ENCODE peak calls at places on chromosomes 16 and 17, in six cellular contexts. M is glutamatergic neuron, P is foreskin keratinocyte, E is tibial artery, T is AG09309, O is A673. K is an unnamed sample.
A peak's percentile ranks its signal among the peaks of the same experiment; 100 is the strongest.

GRCh38 chr16:67000384-67001158 is 12.2 kb downstream of the CES4A start:
- DNase-seq in M (peak; percentile 53), P (peak; percentile 36), E (peak; percentile 79), T (no peak), O (no peak), K (peak; percentile 80)

GRCh38 chr17:1019451-1019850 is 22.5 kb downstream of the TIMM22 start:
- DNase-seq in M (no peak), P (no peak), E (peak; percentile 87), T (no peak), O (no peak), K (no peak)

GRCh38 chr17:9446528-9446927 is 129.1 kb downstream of the STX8 start:
- DNase-seq in M (no peak), P (no peak), E (no peak), T (no peak), O (no peak), K (no peak)

GRCh38 chr17:28865946-28866752 is 11.3 kb downstream of the ERAL1 start:
- DNase-seq in M (no peak), P (peak; percentile 71), E (no peak), T (no peak), O (peak; percentile 36), K (no peak)

GRCh38 chr17:78314683-78315354 is 45.1 kb downstream of the SOCS3 start:
- DNase-seq in M (no peak), P (no peak), E (no peak), T (no peak), O (peak; percentile 43), K (no peak)

GRCh38 chr17:68674271-68674925 is 73.2 kb upstream of the FAM20A start:
- DNase-seq in M (no peak), P (no peak), E (no peak), T (no peak), O (no peak), K (no peak)

GRCh38 chr16:79598341-79599181 is 2.0 kb downstream of the MAF start:
- DNase-seq in M (peak; percentile 79), P (peak; percentile 49), E (peak; percentile 81), T (no peak), O (peak; percentile 21), K (peak; percentile 76)

GRCh38 chr16:50591800-50592771 is 43.9 kb downstream of the NKD1 start:
- DNase-seq in M (no peak), P (no peak), E (peak; percentile 97), T (no peak), O (peak; percentile 32), K (no peak)

GRCh38 chr17:56785396-56785795 is 48.3 kb downstream of the C17orf67 start:
- DNase-seq in M (no peak), P (peak; percentile 73), E (no peak), T (no peak), O (no peak), K (no peak)

GRCh38 chr17:76528528-76529223 is 8.8 kb downstream of the CYGB start:
- DNase-seq in M (no peak), P (no peak), E (peak; percentile 77), T (no peak), O (no peak), K (no peak)

GRCh38 chr17:76585048-76585648 is 512 bp downstream of the ST6GALNAC2 start:
- DNase-seq in M (peak; percentile 47), P (no peak), E (no peak), T (no peak), O (no peak), K (peak; percentile 52)

GRCh38 chr16:24525970-24526559 is 13.3 kb upstream of the RBBP6 start:
- DNase-seq in M (no peak), P (peak; percentile 84), E (no peak), T (peak; percentile 38), O (no peak), K (peak; percentile 4)

GRCh38 chr17:58310511-58311428 is 17.8 kb downstream of the TSPOAP1 start:
- DNase-seq in M (peak; percentile 8), P (no peak), E (peak; percentile 60), T (no peak), O (no peak), K (no peak)

GRCh38 chr17:45904886-45905285 is 10.5 kb downstream of the MAPT start:
- DNase-seq in M (no peak), P (no peak), E (no peak), T (no peak), O (no peak), K (no peak)

GRCh38 chr17:2058521-2059124 is 3.7 kb downstream of the HIC1 start:
- DNase-seq in M (peak; percentile 72), P (no peak), E (no peak), T (no peak), O (no peak), K (peak; percentile 91)
- TF ChIP-seq CTCF in M (peak; percentile 72), P (peak; percentile 83), E (peak; percentile 45), T (peak; percentile 48), O (peak; percentile 45), K (peak; percentile 90)

DNA sequence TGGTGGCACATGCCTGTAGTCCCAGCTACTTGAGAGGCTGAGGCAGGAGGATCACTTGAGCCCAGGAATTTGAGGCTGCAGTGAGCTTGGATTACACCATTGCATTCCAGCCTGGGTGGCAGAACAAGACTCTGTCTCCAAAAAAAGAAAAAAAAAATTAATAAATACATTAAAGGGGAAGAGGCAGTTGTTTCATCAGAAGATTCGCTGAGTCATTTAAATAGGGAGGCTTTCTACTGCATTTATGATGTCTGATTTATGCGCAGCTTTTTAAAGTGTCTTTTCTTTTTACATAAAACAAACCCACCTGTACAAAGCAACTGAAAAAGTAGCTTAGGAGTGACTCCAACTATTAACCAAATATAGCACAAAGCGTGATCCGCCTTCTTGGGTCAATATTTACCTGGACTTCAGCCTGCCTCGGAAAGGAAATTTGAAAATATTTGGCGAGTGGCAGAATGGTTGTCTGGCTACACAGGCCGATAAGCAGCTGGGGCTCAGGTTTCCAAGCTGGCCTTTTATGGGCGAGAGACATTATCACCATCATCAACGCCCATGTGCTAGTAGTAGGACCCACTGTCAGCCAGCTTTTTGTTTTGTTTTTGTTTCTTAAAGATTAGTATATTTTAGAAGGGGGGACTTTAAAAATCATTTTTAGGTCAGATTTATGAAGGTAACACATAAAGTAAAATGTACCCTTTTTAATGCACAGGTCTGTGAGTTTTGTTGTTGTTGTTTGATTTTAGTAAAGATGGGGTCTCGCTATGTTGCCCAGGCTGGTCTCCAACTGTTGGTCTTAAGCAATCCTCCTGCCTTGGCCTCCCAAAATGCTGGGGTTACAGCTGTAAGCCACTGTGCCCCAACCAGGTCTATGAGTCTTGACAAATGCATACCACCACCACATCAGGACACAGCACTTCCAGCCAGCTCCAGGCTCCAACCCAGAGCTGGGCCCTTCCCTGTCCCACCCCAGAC is 42.5 kb upstream of the RASD1 start:
- DNase-seq in M (no peak), P (no peak), E (no peak), T (no peak), O (no peak), K (no peak)
- TF ChIP-seq CTCF in M (no peak), P (no peak), E (no peak), T (no peak), O (no peak), K (no peak)

GRCh38 chr16:10920726-10921427 is 21.4 kb downstream of the DEXI start:
- DNase-seq in M (no peak), P (peak; percentile 18), E (no peak), T (no peak), O (no peak), K (no peak)
- TF ChIP-seq CTCF in M (no peak), P (no peak), E (no peak), T (no peak), O (no peak), K (no peak)

GRCh38 chr16:14291941-14292825 is 221.1 kb downstream of the MRTFB start:
- DNase-seq in M (no peak), P (no peak), E (no peak), T (no peak), O (no peak), K (no peak)

GRCh38 chr16:14298374-14299122 is 227.4 kb downstream of the MRTFB start:
- DNase-seq in M (no peak), P (no peak), E (no peak), T (no peak), O (no peak), K (no peak)

GRCh38 chr16:14300631-14301149 is 229.6 kb downstream of the MRTFB start:
- DNase-seq in M (peak; percentile 56), P (peak; percentile 68), E (peak; percentile 91), T (peak; percentile 68), O (peak; percentile 67), K (peak; percentile 65)

GRCh38 chr16:14301150-14302030 is 230.3 kb downstream of the MRTFB start:
- DNase-seq in M (no peak), P (no peak), E (peak; percentile 80), T (no peak), O (no peak), K (peak; percentile 32)

DNA sequence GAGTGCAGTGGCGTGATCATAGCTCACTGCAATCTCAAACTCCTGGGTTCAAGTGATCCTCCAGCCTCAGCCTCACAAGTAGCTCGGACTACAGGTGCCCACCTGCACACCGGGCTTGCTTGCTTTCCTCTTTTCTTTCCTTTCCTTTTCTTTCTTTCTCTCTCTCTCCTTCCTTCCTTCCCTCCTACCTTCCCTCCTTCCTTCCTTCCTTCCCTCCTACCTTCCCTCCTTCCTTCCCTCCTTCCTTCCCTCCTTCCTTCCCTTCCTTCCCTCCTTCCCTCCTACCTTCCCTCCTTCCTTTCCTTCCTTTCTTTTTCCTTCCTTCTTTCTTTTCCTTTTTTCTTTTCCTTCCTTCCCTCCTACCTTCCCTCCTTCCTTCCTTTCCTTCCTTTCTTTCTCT is 225.5 kb downstream of the MRTFB start:
- DNase-seq in M (no peak), P (no peak), E (no peak), T (no peak), O (no peak), K (no peak)
- TF ChIP-seq CTCF in M (no peak), P (no peak), E (no peak), T (no peak), O (no peak), K (no peak)

K was measured in H9.